ENCODE peak calls at places on chromosome 22, in four cellular contexts. S, U, J and Y are unnamed samples.

GRCh38 chr22:50529416-50530279 is at the start of gene TYMP:
- DNase-seq in U (no peak), S (peak), J (peak), Y (peak)

GRCh38 chr22:45722006-45722405 is 50.4 kb downstream of the ATXN10 start:
- DNase-seq in U (no peak), S (no peak), J (no peak), Y (no peak)

GRCh38 chr22:35313311-35314121 is 13.8 kb downstream of the TOM1 start:
- DNase-seq in J (no peak), U (no peak), S (no peak), Y (peak)

GRCh38 chr22:45225732-45226560 is 14.7 kb downstream of the KIAA0930 start:
- DNase-seq in S (no peak), U (no peak), J (no peak), Y (no peak)

GRCh38 chr22:45007247-45007945 is 2.4 kb downstream of the PHF21B start:
- DNase-seq in U (peak), S (no peak), J (peak), Y (no peak)

GRCh38 chr22:41169157-41169556 is 36.0 kb upstream of the L3MBTL2 start:
- DNase-seq in S (no peak), U (no peak), J (no peak), Y (no peak)

GRCh38 chr22:24427500-24428164 is at the start of gene ADORA2A:
- DNase-seq in J (no peak), S (peak), U (peak), Y (no peak)

GRCh38 chr22:20604776-20605221 is 97.4 kb downstream of the MED15 start:
- DNase-seq in J (no peak), S (no peak), U (peak), Y (no peak)

GRCh38 chr22:19814428-19814827 is 40.2 kb downstream of the GNB1L start:
- DNase-seq in J (no peak), U (no peak), S (no peak), Y (no peak)

GRCh38 chr22:19604711-19605268 is 80.6 kb upstream of the CLDN5 start:
- DNase-seq in J (no peak), S (no peak), U (no peak), Y (no peak)

GRCh38 chr22:27748355-27749168 is 53.0 kb downstream of the MN1 start:
- DNase-seq in S (no peak), U (no peak), J (peak), Y (no peak)

GRCh38 chr22:42433754-42434153 is 1.6 kb upstream of the NFAM1 start:
- DNase-seq in U (no peak), J (no peak), S (no peak), Y (no peak)

DNA sequence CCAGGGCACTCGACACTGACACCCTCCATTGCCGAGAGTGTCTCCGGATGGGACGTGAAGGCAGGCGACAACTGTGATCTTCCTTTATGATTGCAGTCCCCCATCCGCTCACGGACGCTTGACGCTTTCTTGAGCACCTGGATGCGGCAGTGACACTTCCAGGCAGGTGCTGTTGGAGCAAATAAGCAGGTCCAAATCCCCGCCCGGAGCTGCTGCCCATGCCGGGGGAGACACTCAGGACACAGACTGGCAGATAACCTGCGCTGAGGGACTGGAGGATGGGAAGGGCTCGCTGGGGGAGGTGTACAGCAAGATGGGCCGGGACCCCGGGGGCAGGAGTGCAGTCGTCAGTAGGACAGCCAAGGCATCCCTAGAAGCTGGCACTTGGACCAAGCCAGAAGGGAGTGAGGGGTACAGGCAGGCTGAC is 1403.5 kb downstream of the BRD1 start:
- DNase-seq in U (no peak), J (no peak), S (no peak), Y (no peak)
- TF ChIP-seq EZH2phosphoT487 in U (no peak), J (no peak), S (no peak), Y (no peak)

DNA sequence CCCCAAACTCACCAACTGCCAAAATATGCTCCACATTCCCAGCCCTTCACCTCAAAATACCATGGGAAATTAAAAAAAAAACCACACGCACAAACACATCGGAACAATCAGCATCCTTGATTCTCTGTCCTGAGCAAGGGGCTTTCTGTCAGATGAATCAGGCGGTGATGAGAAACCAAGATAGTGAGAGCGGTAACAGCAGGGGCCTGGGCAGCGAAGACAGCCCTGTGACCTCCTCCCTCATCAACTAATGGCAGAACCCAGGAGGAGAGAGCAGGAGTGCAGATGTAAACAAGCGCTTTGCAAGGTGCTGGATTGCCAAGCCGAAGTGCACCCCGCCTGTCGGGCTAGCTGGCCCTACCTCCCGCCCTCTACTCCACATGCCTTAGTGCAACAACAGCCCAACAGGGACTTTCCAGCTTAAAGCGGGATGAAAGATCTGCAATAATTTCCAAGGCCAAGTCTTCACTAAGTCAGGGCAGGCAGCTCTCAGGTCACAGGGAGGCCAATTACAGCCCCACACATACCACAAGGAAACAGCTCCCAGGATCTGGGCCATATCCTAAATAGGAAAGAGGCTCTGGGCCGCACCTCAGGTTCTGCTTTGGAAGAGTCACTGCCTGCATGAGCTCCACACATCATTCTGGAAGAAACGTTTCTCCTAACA is 72.2 kb upstream of the BID start:
- DNase-seq in S (no peak), J (no peak), U (peak), Y (no peak)
- H3K4me2 ChIP-seq in S (no peak), J (no peak), U (no peak), Y (no peak)

GRCh38 chr22:38186429-38186828 is 4.8 kb upstream of the PLA2G6 start:
- DNase-seq in U (no peak), J (no peak), S (no peak), Y (no peak)
- H3K27ac ChIP-seq in U (no peak), J (no peak), S (no peak), Y (no peak)

GRCh38 chr22:23401910-23402274 is 178.2 kb downstream of the IGLL1 start:
- DNase-seq in U (peak), S (no peak), J (no peak), Y (no peak)

GRCh38 chr22:23401111-23401909 is 178.8 kb downstream of the IGLL1 start:
- DNase-seq in S (no peak), U (no peak), J (no peak), Y (no peak)

GRCh38 chr22:23403720-23404688 is 176.1 kb downstream of the IGLL1 start:
- DNase-seq in S (no peak), J (no peak), U (no peak), Y (no peak)

GRCh38 chr22:23403152-23403719 is 176.9 kb downstream of the IGLL1 start:
- DNase-seq in U (no peak), J (no peak), S (no peak), Y (no peak)

GRCh38 chr22:23402275-23403151 is 177.6 kb downstream of the IGLL1 start:
- DNase-seq in J (peak), U (peak), S (peak), Y (peak)
- TF ChIP-seq EZH2phosphoT487 in J (no peak), U (no peak), S (no peak), Y (no peak)

DNA sequence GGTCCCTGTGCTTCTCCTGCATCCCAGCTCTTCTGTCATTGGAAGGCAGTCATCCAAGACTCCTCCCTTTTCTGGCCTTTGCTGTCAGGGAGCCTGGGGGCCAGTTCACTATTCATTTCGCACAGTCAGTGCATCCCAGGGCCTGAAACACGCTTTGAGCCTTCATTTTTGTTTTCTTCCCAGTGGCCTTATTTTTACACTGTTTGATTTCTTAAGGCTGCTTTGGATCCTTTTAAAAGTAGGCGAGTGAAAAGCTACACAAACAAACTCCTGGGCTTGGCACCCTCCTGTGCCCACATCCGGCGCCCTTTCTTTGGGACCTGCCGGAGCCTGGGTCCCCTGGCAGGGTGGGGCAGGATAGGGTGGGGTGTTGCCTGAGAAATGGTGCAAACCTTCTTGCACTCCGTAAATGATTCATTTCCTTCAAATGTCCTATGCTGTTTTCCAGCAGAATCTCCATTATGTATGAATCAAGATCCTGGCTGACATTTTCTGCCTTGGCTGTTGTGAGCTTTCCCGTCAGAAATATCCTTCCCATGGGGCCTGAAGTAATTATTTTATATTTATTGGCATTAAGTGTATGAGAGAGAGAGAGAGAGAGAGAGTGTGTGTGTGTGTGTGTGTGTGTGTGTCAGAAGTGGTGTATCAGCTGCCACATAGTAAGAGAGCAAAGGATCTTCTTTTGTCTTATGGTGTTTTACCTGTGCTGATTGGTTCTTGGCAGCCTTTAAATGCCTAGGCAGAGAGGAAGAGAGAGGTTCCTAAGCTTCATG is 45.6 kb downstream of the BCR start:
- DNase-seq in U (no peak), S (no peak), J (no peak), Y (peak)
- H3K4me2 ChIP-seq in U (peak), S (no peak), J (peak), Y (peak)

DNA sequence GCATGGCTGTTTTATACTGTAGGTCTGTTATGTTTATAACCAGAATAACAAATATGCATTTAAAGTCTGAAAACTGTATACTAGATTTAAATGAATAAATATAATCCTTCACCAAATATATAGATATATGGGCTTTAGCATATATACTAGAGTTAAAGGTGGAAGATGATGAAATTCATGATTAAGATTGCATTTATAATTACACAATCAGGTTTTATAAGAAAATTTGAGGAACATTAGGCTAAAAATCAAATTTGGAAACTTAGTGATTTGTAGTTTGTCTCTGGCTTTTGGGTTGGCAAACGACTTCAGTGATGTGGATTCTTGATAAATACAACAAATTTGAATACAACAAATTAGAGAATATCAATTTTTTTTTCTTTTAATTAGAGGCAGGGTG is 10.0 kb downstream of the BCL2L13 start:
- DNase-seq in S (no peak), U (no peak), J (no peak), Y (no peak)
- H3K27ac ChIP-seq in S (no peak), U (no peak), J (no peak), Y (no peak)

DNA sequence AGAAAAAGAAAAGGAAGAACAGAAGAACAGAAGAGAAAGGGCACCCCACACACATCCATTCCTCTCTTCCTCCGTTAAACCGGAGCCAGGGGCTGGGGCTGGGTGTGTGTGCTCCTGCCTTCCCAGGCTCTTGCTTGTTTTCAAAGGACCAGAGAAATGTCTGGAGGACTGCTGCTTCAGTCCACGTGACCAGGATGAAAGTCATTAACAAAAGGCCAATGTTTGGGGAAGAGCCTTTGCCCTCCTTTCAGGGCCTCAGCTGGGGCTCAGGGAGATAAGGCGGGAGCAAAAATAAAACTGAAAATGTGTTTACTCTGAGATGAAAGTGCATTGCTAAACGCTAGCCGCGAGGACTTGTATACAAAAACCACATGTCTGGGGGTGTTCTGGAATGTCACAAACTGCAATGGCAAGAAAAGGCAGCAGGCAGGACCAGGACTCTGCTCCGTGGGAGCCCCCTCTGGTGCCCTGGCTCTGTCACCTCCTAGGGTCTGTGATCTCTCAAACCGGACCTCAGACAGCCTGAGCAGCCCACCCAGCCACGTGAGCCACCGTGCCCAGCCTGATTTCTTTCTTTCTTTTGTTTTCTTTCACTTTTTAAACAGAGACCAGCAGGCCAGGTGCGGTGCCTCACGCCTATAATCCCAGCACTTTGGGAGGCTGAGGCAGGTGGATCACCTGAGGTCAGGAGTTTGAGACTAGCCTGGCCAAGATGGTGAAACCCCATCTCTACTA is 31.6 kb upstream of the MYH9 start:
- DNase-seq in S (no peak), U (no peak), J (no peak), Y (no peak)
- TF ChIP-seq EZH2phosphoT487 in S (no peak), U (no peak), J (no peak), Y (no peak)

DNA sequence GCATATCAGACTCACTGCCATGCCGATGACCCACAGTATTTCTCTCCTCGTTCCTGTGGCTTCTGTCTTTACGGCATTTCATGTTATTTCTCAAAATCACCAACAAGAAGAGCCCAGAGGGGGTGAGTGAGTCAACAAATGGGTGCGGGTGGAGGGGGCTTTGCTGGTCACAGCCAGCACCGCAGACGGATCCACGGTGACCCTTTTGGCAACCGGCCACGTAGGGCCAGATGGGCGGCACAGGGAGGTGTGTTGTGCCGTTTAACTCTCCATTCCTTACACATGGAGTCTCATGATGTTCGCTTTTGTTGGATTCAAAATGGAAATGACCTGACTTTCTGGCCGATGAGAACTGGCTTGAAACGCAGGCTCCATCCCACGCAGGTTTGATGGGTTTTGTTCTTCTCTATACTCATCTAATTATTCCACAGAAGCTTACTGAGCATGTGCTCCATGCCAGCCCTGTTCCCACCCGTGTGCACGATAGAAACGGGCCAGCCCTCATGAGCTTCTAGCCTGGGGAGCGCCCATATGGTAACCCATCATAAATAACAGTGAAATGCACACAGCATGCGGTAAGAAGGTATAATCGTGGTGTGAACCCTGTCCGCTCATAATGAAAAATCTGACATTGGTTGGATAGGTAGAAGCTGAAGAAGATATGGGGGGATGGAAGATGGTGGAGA is 319.9 kb downstream of the BRD1 start:
- DNase-seq in S (no peak), U (no peak), J (no peak), Y (no peak)
- H3K4me2 ChIP-seq in S (no peak), U (no peak), J (no peak), Y (no peak)

GRCh38 chr22:30637701-30638114 is 2.1 kb downstream of the SLC35E4 start:
- DNase-seq in J (no peak), U (peak), S (no peak), Y (no peak)
- H3K27ac ChIP-seq in J (no peak), U (no peak), S (no peak), Y (no peak)

DNA sequence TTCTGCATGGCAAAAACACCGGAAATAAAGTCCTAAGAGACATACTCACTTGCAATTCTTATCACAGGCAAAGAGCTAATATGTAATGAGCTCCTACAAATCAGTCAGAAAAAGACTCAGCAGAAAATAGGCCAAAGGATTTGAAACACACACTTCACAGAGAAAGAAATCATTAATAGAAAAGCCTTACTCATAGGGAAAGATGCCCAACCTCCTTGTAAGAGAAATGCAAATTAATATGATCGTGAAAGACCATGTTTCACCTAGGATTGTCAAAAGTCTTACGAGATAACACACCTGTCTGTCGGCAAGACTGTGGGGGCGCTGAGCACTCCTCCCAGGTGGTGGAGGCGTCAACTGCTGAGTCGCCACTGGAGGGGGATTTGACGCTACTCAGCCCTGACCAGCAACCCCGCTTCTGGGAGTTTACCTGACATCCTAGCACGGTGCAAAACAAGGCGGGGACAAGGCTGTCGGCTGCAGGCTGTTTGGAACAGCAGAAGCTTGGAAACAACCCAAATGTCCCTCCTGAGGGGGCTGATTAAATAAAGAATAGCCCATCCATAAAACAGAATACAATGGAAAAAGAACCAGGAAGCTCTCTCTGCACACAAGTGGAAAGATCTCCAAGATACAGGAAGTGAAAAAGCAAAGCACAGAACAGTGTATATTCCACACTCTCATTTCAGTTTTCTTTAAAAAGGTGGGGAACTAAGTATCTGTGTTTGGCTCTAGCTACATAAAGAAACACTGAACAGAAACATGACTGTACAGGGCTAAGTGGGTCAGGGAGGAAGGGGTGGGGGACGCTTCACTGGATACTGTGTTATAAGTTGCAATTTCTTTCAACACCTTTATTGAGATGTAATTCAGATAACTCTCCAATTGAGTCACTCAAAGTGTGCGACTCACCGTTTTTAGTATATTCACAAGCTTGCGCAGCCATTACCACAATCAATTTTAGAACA is 11.5 kb downstream of the CSNK1E start:
- DNase-seq in J (peak), S (peak), U (no peak), Y (no peak)
- TF ChIP-seq EZH2phosphoT487 in J (no peak), S (no peak), U (no peak), Y (no peak)